ENCODE peak calls at places on chromosomes 13 and 19, in ten cellular contexts. C is ACHN, E is RPMI7951, I is neural crest cell, T is cardiac muscle cell, F is AG08395, L is uterus, O is NCI-H345, H is hepatocyte, S is head of caudate nucleus. V is an unnamed sample.
A peak's percentile ranks its signal among the peaks of the same experiment; 100 is the strongest.

GRCh38 chr19:33720691-33721682 is 75.7 kb upstream of the KCTD15 start:
- DNase-seq in H (no peak), L (no peak), E (no peak), S (no peak), F (no peak), O (no peak), I (no peak), C (no peak), T (no peak), V (peak; percentile 53)

GRCh38 chr13:113418722-113419049 is 34.6 kb downstream of the ADPRHL1 start:
- DNase-seq in F (no peak), I (no peak), L (no peak), T (no peak), H (no peak), O (no peak), S (no peak), E (no peak), C (no peak), V (no peak)

GRCh38 chr13:97223711-97224461 is 1.8 kb downstream of the MBNL2 start:
- DNase-seq in L (peak; percentile 80), I (no peak), C (peak; percentile 87), E (peak; percentile 80), O (peak; percentile 48), S (peak; percentile 44), T (peak; percentile 95), F (peak; percentile 66), H (peak; percentile 85), V (peak; percentile 45)

GRCh38 chr19:28497137-28497536 is 715.8 kb downstream of the UQCRFS1 start:
- DNase-seq in F (no peak), S (no peak), I (no peak), C (no peak), L (no peak), E (peak; percentile 5), H (no peak), O (no peak), T (peak; percentile 29), V (no peak)

GRCh38 chr19:55301459-55302331 is 17.9 kb downstream of the BRSK1 start:
- DNase-seq in O (peak; percentile 68), I (peak; percentile 99), S (peak; percentile 93), E (peak; percentile 54), C (peak; percentile 77), F (peak; percentile 100), L (peak; percentile 85), H (peak; percentile 91), T (peak; percentile 80), V (peak; percentile 76)

GRCh38 chr13:99357149-99357596 is 50.0 kb upstream of the GPR183 start:
- DNase-seq in H (no peak), S (no peak), E (peak; percentile 84), F (no peak), L (no peak), T (peak; percentile 83), C (no peak), O (no peak), I (no peak), V (no peak)

GRCh38 chr13:25908390-25908789 is 143.4 kb downstream of the SHISA2 start:
- DNase-seq in O (no peak), C (no peak), I (no peak), S (no peak), F (no peak), L (no peak), H (no peak), T (no peak), E (no peak), V (no peak)

GRCh38 chr19:29542776-29543175 is 17.0 kb downstream of the VSTM2B start:
- DNase-seq in S (peak; percentile 4), F (no peak), O (no peak), H (no peak), I (no peak), L (no peak), E (no peak), C (no peak), T (no peak), V (no peak)

GRCh38 chr13:72004975-72005374 is 138.0 kb upstream of the DACH1 start:
- DNase-seq in T (peak; percentile 0), E (no peak), C (no peak), O (no peak), I (no peak), S (no peak), L (no peak), H (no peak), F (peak; percentile 34), V (no peak)